ENCODE peak calls at places on chromosomes 13 and 19, in ten cellular contexts. F is upper lobe of left lung, R is endothelial cell of umbilical vein, X is transverse colon, T is SK-N-SH, E is sigmoid colon, H is stomach, Y is H1, P is breast epithelium, U is GM12891. A is an unnamed sample.

GRCh38 chr19:48656840-48657474 is 11.0 kb upstream of the CA11 start:
- DNase-seq in F (no peak), E (no peak), R (peak), U (no peak), T (no peak), Y (no peak), P (no peak), H (no peak), X (peak), A (no peak)

GRCh38 chr19:33809960-33810359 is 13.3 kb downstream of the KCTD15 start:
- DNase-seq in H (no peak), R (peak), T (no peak), X (no peak), F (no peak), Y (no peak), U (no peak), E (no peak), P (no peak), A (no peak)

GRCh38 chr19:13026478-13026999 is 31.3 kb downstream of the NFIX start:
- DNase-seq in H (peak), T (no peak), F (no peak), E (no peak), R (peak), P (no peak), U (no peak), Y (no peak), X (peak), A (no peak)

GRCh38 chr13:19794552-19795143 is 11.9 kb upstream of the PSPC1 start:
- DNase-seq in H (no peak), U (no peak), R (no peak), X (no peak), P (no peak), T (no peak), E (no peak), F (no peak), Y (peak), A (no peak)

GRCh38 chr13:72805663-72806341 is 23.9 kb downstream of the PIBF1 start:
- DNase-seq in Y (no peak), P (no peak), X (no peak), T (no peak), U (no peak), H (no peak), E (no peak), F (no peak), R (no peak), A (no peak)

GRCh38 chr13:44012910-44013309 is 133.2 kb downstream of the LACC1 start:
- DNase-seq in H (no peak), F (no peak), X (no peak), E (no peak), Y (no peak), R (peak), U (no peak), P (no peak), T (no peak), A (no peak)

GRCh38 chr19:4694211-4694987 is 24.3 kb upstream of the MYDGF start:
- DNase-seq in H (peak), F (no peak), T (no peak), X (peak), Y (no peak), U (no peak), E (peak), R (peak), P (peak), A (no peak)

GRCh38 chr19:35528218-35529038 is at the start of gene SBSN:
- DNase-seq in E (no peak), H (no peak), Y (no peak), T (no peak), F (no peak), X (no peak), P (no peak), R (no peak), U (no peak), A (no peak)

GRCh38 chr19:40445945-40446784 is 2.0 kb upstream of the SERTAD3 start:
- DNase-seq in F (no peak), E (no peak), T (no peak), Y (no peak), R (no peak), H (no peak), P (peak), X (peak), U (no peak), A (no peak)

GRCh38 chr19:14661372-14661924 is 13.2 kb downstream of the ADGRE3 start:
- DNase-seq in F (no peak), X (no peak), P (no peak), Y (no peak), H (no peak), T (no peak), E (no peak), R (no peak), U (no peak), A (no peak)

GRCh38 chr13:73096173-73097117 is 37.6 kb downstream of the KLF5 start:
- DNase-seq in R (no peak), H (no peak), Y (no peak), T (no peak), P (no peak), X (no peak), F (no peak), E (no peak), U (no peak), A (no peak)

GRCh38 chr13:60627071-60627686 is 230.2 kb downstream of the TDRD3 start:
- DNase-seq in H (no peak), P (no peak), F (no peak), Y (peak), T (peak), E (no peak), R (peak), U (peak), X (no peak), A (no peak)

GRCh38 chr13:106958690-106959089 is 390.8 kb upstream of the ARGLU1 start:
- DNase-seq in H (no peak), E (no peak), R (no peak), T (no peak), Y (no peak), F (no peak), X (no peak), P (no peak), U (no peak), A (no peak)

GRCh38 chr19:48461982-48462655 is 6.7 kb downstream of the KCNJ14 start:
- DNase-seq in E (no peak), T (peak), H (no peak), X (no peak), U (no peak), Y (peak), F (peak), R (no peak), P (no peak), A (no peak)

GRCh38 chr19:6230991-6231448 is 48.8 kb downstream of the MLLT1 start:
- DNase-seq in P (no peak), Y (no peak), T (no peak), U (no peak), E (no peak), R (no peak), F (peak), H (no peak), X (no peak), A (no peak)

GRCh38 chr13:110957181-110957884 is 42.5 kb upstream of the ANKRD10 start:
- DNase-seq in F (no peak), H (no peak), E (no peak), T (no peak), Y (no peak), U (no peak), P (no peak), X (no peak), R (no peak), A (no peak)

GRCh38 chr13:79799466-79799865 is 318.5 kb downstream of the NDFIP2 start:
- DNase-seq in H (no peak), T (peak), R (no peak), P (no peak), Y (no peak), X (no peak), U (no peak), F (no peak), E (no peak), A (no peak)

GRCh38 chr13:49643003-49643651 is 14.8 kb downstream of the ARL11 start:
- DNase-seq in P (no peak), T (no peak), U (no peak), E (no peak), F (no peak), Y (no peak), H (no peak), X (no peak), R (no peak), A (no peak)

GRCh38 chr13:30312859-30313258 is 5.5 kb upstream of the KATNAL1 start:
- DNase-seq in R (peak), X (no peak), F (no peak), T (no peak), H (no peak), E (no peak), U (no peak), Y (no peak), P (no peak), A (no peak)

GRCh38 chr19:3642987-3643386 is 16.4 kb upstream of the CACTIN start:
- DNase-seq in Y (no peak), X (no peak), U (no peak), P (no peak), F (peak), E (no peak), R (peak), T (peak), H (no peak), A (no peak)

GRCh38 chr19:7074705-7075282 is 5.3 kb downstream of the ZNF557 start:
- DNase-seq in E (no peak), X (no peak), R (no peak), F (peak), T (no peak), P (no peak), H (no peak), Y (no peak), U (no peak), A (no peak)

GRCh38 chr13:53198017-53198416 is 169.4 kb downstream of the OLFM4 start:
- DNase-seq in T (peak), F (no peak), Y (no peak), X (no peak), E (no peak), R (no peak), H (no peak), U (no peak), P (no peak), A (no peak)

GRCh38 chr13:39025433-39025839 is 12.5 kb downstream of the PROSER1 start:
- DNase-seq in T (no peak), H (no peak), E (no peak), X (peak), R (no peak), F (no peak), Y (no peak), U (no peak), P (no peak), A (no peak)

GRCh38 chr13:102922184-102922583 is 76.4 kb downstream of the ERCC5 start:
- DNase-seq in F (no peak), X (no peak), R (no peak), H (no peak), P (no peak), T (no peak), Y (no peak), E (no peak), U (no peak), A (no peak)

GRCh38 chr13:67341406-67341805 is 111.3 kb upstream of the PCDH9 start:
- DNase-seq in R (no peak), U (no peak), E (no peak), T (no peak), Y (no peak), H (no peak), P (no peak), F (no peak), X (no peak), A (no peak)

GRCh38 chr13:20159646-20160345 is 1.1 kb downstream of the GJA3 start:
- DNase-seq in Y (no peak), R (peak), U (no peak), F (no peak), P (no peak), H (no peak), E (no peak), T (no peak), X (no peak), A (no peak)

GRCh38 chr19:23716792-23717191 is 29.8 kb upstream of the ZNF675 start:
- DNase-seq in U (no peak), F (no peak), H (no peak), T (peak), E (no peak), X (no peak), P (no peak), R (no peak), Y (no peak), A (no peak)

GRCh38 chr19:15432018-15432494 is 13.3 kb upstream of the AKAP8L start:
- DNase-seq in Y (no peak), F (no peak), P (no peak), R (peak), E (peak), H (no peak), T (peak), X (no peak), U (peak), A (no peak)

GRCh38 chr13:30963794-30964193 is 31.3 kb downstream of the TEX26 start:
- DNase-seq in F (no peak), X (peak), P (no peak), H (peak), U (no peak), E (no peak), Y (no peak), T (no peak), R (no peak), A (no peak)

GRCh38 chr19:19103167-19103566 is 35.1 kb downstream of the TMEM161A start:
- DNase-seq in X (no peak), R (no peak), Y (no peak), E (no peak), T (no peak), H (no peak), P (no peak), U (no peak), F (no peak), A (no peak)

GRCh38 chr19:19098703-19099632 is 35.2 kb downstream of the SLC25A42 start:
- DNase-seq in U (no peak), Y (no peak), R (no peak), P (no peak), X (no peak), H (no peak), E (no peak), T (no peak), F (no peak), A (no peak)

GRCh38 chr19:19105365-19106060 is 32.8 kb downstream of the TMEM161A start:
- DNase-seq in T (peak), E (peak), H (peak), P (no peak), Y (no peak), U (no peak), F (peak), R (peak), X (peak), A (no peak)

GRCh38 chr19:19098084-19098702 is 34.4 kb downstream of the SLC25A42 start:
- DNase-seq in U (no peak), F (no peak), X (no peak), T (no peak), E (no peak), P (no peak), R (no peak), H (no peak), Y (no peak), A (no peak)

DNA sequence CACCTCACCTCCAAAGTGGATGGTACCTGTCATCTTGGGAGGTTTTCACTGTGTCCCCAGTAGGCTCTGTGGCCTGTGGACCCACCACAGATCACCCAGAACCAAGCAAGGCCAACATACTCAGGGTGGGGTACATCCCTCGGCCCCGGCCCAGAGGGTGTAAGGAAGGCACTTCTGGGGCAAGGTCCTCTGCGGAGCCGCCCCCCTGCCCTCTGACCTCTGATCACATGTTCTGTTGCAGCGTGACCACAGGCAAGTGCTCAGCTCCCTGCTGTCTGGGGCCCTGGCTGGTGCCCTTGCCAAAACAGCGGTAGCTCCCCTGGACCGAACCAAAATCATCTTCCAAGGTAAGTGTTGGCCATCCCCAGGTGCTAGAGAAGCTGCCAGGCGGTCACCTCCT is 36.7 kb downstream of the TMEM161A start:
- DNase-seq in U (no peak), P (no peak), X (no peak), R (no peak), F (no peak), H (no peak), E (no peak), Y (no peak), T (peak), A (no peak)
- TF ChIP-seq POLR2AphosphoS5 in U (no peak), P (no peak), X (no peak), R (no peak), F (no peak), H (no peak), E (no peak), Y (no peak), T (no peak), A (no peak)

DNA sequence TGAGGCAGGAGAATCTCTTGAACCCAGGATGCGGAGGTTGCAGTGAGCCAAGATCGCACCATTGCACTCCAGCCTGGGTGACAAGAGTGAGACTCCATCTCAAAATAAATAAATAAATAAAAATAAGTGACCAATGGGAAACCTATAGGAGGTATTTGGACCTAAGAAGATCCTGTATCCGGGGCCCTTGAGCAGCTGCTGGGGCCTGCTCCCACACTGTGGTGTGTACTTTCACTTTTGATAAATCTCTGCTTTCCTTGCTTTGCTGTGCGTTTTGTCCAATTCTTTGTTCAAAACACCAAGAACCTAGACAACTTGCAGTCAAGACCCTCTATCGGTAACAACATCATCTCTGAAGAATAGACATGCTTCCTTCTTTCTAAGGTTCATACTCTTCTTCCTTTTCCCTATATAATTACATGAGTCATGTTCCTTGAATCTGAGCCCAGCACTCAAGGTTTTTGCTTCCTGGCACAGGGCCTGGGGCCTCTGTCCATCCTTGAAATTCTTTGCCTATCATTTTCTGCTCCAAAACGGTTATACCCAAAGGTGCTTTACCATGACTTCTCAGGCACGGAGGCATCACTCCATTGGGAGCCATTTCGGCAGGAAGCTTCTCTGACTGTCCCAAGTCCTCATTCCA is 14.2 kb upstream of the PNMA8C start:
- DNase-seq in T (no peak), Y (no peak), X (no peak), F (no peak), U (no peak), R (peak), E (no peak), P (no peak), H (peak), A (no peak)
- TF ChIP-seq POLR2AphosphoS5 in T (no peak), Y (no peak), X (no peak), F (no peak), U (no peak), R (no peak), E (no peak), P (no peak), H (no peak), A (peak)

GRCh38 chr13:51805925-51806324 is 2.0 kb upstream of the DHRS12 start:
- DNase-seq in T (no peak), Y (no peak), H (no peak), R (no peak), E (no peak), U (no peak), F (no peak), P (no peak), X (no peak), A (no peak)
- TF ChIP-seq POLR2AphosphoS5 in T (no peak), Y (no peak), H (no peak), R (no peak), E (no peak), U (no peak), F (no peak), P (no peak), X (no peak), A (no peak)

DNA sequence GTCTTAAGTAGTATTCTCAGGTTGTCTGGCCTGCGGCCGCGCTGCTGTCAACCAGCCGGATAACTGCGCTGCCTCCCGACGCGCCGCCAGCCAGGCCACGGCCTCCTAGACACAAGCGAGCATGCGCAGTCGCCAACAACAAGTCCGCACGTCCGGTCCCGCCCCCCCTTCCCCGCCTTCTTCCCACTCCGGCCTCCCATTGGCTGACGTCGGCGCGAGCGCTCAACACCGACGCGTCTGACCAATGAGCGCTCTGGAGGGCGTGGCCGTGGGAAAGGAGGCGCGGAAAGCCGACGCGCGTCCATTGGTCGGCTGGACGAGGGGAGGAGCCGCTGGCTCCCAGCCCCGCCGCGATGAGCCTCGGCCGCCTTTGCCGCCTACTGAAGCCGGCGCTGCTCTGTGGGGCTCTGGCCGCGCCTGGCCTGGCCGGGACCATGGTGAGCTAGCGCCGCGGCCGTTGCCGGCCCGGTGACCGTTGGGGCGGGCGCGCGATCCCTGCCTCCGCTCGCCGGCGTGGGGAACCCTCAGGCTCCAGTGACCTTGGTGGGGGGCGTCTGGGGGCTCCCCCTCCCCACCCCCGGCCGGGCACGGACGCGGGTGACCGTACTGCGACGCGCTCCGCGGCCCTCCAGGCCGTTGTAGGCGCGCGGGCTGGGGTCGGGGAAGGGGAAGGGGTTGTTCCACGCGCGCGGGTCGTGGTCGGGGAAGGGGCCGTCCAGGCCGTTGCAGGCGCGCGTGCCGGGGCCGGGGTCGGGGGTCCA is at the start of gene GPX4:
- DNase-seq in U (peak), F (peak), E (peak), P (peak), H (peak), R (peak), T (peak), Y (peak), X (peak), A (peak)
- TF ChIP-seq POLR2AphosphoS5 in U (peak), F (peak), E (peak), P (peak), H (peak), R (peak), T (peak), Y (peak), X (peak), A (peak)

GRCh38 chr13:112929778-112930055 is 39.3 kb upstream of the MCF2L start:
- DNase-seq in U (no peak), X (no peak), E (no peak), T (no peak), P (no peak), H (no peak), R (no peak), F (no peak), Y (no peak), A (no peak)

GRCh38 chr13:112928020-112928931 is 40.7 kb upstream of the MCF2L start:
- DNase-seq in X (no peak), P (no peak), T (peak), R (no peak), H (no peak), F (peak), E (no peak), U (no peak), Y (no peak), A (no peak)

GRCh38 chr13:112931028-112931934 is 37.7 kb upstream of the MCF2L start:
- DNase-seq in Y (peak), F (no peak), E (peak), X (peak), T (peak), H (no peak), R (peak), P (peak), U (no peak), A (no peak)

GRCh38 chr13:112930192-112930591 is 38.8 kb upstream of the MCF2L start:
- DNase-seq in H (no peak), T (no peak), F (no peak), P (no peak), U (no peak), X (no peak), R (no peak), E (no peak), Y (no peak), A (no peak)

GRCh38 chr13:112928958-112929777 is 39.8 kb upstream of the MCF2L start:
- DNase-seq in E (no peak), X (peak), P (no peak), U (no peak), T (peak), F (peak), R (peak), Y (no peak), H (no peak), A (no peak)
- TF ChIP-seq POLR2AphosphoS5 in E (no peak), X (no peak), P (no peak), U (no peak), T (peak), F (no peak), R (no peak), Y (no peak), H (no peak), A (no peak)

GRCh38 chr19:2229103-2230028 is 6.8 kb downstream of the PLEKHJ1 start:
- DNase-seq in T (no peak), X (no peak), F (peak), R (no peak), P (no peak), U (no peak), Y (no peak), H (peak), E (no peak), A (no peak)

GRCh38 chr19:2227415-2228156 is 8.5 kb downstream of the PLEKHJ1 start:
- DNase-seq in Y (no peak), E (no peak), P (no peak), H (no peak), U (peak), X (peak), F (peak), T (no peak), R (no peak), A (no peak)

GRCh38 chr19:2230029-2230531 is 6.0 kb downstream of the PLEKHJ1 start:
- DNase-seq in X (no peak), U (no peak), E (no peak), F (peak), P (no peak), T (no peak), H (no peak), Y (no peak), R (no peak), A (no peak)

GRCh38 chr19:2226840-2227360 is 9.2 kb downstream of the PLEKHJ1 start:
- DNase-seq in Y (no peak), F (peak), P (no peak), U (no peak), E (no peak), X (no peak), T (no peak), R (no peak), H (no peak), A (no peak)

GRCh38 chr19:2228157-2229030 is 7.7 kb downstream of the PLEKHJ1 start:
- DNase-seq in U (no peak), H (no peak), Y (no peak), P (no peak), X (no peak), E (no peak), F (peak), R (no peak), T (no peak), A (no peak)
- TF ChIP-seq POLR2AphosphoS5 in U (peak), H (no peak), Y (peak), P (no peak), X (no peak), E (no peak), F (no peak), R (no peak), T (no peak), A (no peak)